ENCODE peak calls at places on chromosomes 16 and 17, in five cellular contexts. O is epithelial cell of esophagus, K is AG09309, Q is IMR-90, C is heart right ventricle. V is an unnamed sample.
A peak's percentile ranks its signal among the peaks of the same experiment; 100 is the strongest.

GRCh38 chr17:28875856-28876564 is 21.2 kb downstream of the ERAL1 start:
- DNase-seq in K (no peak), C (no peak), O (peak; percentile 34), Q (no peak), V (no peak)

GRCh38 chr16:66801320-66802105 is at the start of gene TERB1:
- DNase-seq in C (no peak), O (no peak), Q (no peak), K (no peak), V (no peak)

GRCh38 chr17:55706808-55707773 is 15.6 kb downstream of the TMEM100 start:
- DNase-seq in C (no peak), K (no peak), O (no peak), Q (no peak), V (no peak)

GRCh38 chr17:52027620-52028019 is 130.9 kb downstream of the CA10 start:
- DNase-seq in Q (no peak), K (no peak), C (no peak), O (peak; percentile 83), V (peak; percentile 27)

GRCh38 chr16:27220991-27221390 is 17.7 kb downstream of the KDM8 start:
- DNase-seq in K (no peak), C (no peak), O (no peak), Q (no peak), V (no peak)

GRCh38 chr17:17346428-17347233 is 43.5 kb downstream of the NT5M start:
- DNase-seq in C (no peak), O (no peak), K (no peak), Q (no peak), V (no peak)

GRCh38 chr17:50201226-50201854 is at the start of gene COL1A1:
- DNase-seq in Q (peak; percentile 90), O (no peak), K (peak; percentile 85), C (peak; percentile 74), V (no peak)

GRCh38 chr17:30095507-30096244 is 20.9 kb upstream of the NSRP1 start:
- DNase-seq in Q (peak; percentile 82), K (peak; percentile 49), C (no peak), O (peak; percentile 79), V (no peak)

GRCh38 chr16:31458073-31458834 is 1.0 kb upstream of the ARMC5 start:
- DNase-seq in O (peak; percentile 65), C (peak; percentile 62), K (no peak), Q (peak; percentile 45), V (no peak)

GRCh38 chr17:33234930-33235685 is 58.0 kb downstream of the ASIC2 start:
- DNase-seq in Q (peak; percentile 97), O (peak; percentile 95), K (peak; percentile 25), C (peak; percentile 40), V (peak; percentile 90)

GRCh38 chr16:78737630-78738029 is 638.2 kb downstream of the WWOX start:
- DNase-seq in O (no peak), Q (no peak), K (no peak), C (no peak), V (no peak)

GRCh38 chr17:82947051-82947991 is 107.5 kb upstream of the ZNF750 start:
- DNase-seq in C (no peak), K (no peak), O (no peak), Q (no peak), V (no peak)

GRCh38 chr16:84950906-84951305 is 60.4 kb downstream of the ZDHHC7 start:
- DNase-seq in O (peak; percentile 14), K (no peak), Q (no peak), C (no peak), V (no peak)

GRCh38 chr16:59698341-59698979 is 964.3 kb upstream of the GOT2 start:
- DNase-seq in Q (peak; percentile 32), C (no peak), O (peak; percentile 68), K (no peak), V (peak; percentile 92)

GRCh38 chr16:63938661-63939060 is 1183.2 kb downstream of the CDH11 start:
- DNase-seq in Q (no peak), K (no peak), C (no peak), O (no peak), V (peak; percentile 6)

GRCh38 chr17:60445144-60445543 is 22.9 kb downstream of the CHCT1 start:
- DNase-seq in K (no peak), O (no peak), C (no peak), Q (peak; percentile 42), V (no peak)

GRCh38 chr17:7224661-7225111 is 4.9 kb downstream of the ACADVL start:
- DNase-seq in Q (no peak), O (no peak), K (no peak), C (no peak), V (no peak)

GRCh38 chr17:57455063-57455914 is 199.0 kb downstream of the MSI2 start:
- DNase-seq in K (no peak), O (peak; percentile 40), Q (peak; percentile 57), C (no peak), V (no peak)

GRCh38 chr16:67847064-67847861 is at the start of gene CENPT:
- DNase-seq in Q (peak; percentile 64), K (no peak), O (peak; percentile 90), C (no peak), V (no peak)

GRCh38 chr16:81266680-81267095 is 28.2 kb downstream of the BCO1 start:
- DNase-seq in C (no peak), Q (no peak), K (no peak), O (peak; percentile 77), V (no peak)

GRCh38 chr17:1959871-1960569 is 65.1 kb downstream of the RTN4RL1 start:
- DNase-seq in C (no peak), O (no peak), Q (peak; percentile 61), K (no peak), V (no peak)

GRCh38 chr16:27811881-27812280 is 251.6 kb downstream of the GSG1L start:
- DNase-seq in K (no peak), C (no peak), Q (no peak), O (no peak), V (no peak)

GRCh38 chr17:19904412-19904811 is 36.7 kb upstream of the ULK2 start:
- DNase-seq in O (no peak), K (no peak), C (no peak), Q (peak; percentile 60), V (no peak)

GRCh38 chr17:76671123-76671911 is 27.8 kb upstream of the ST6GALNAC1 start:
- DNase-seq in C (peak; percentile 99), K (peak; percentile 100), Q (peak; percentile 100), O (peak; percentile 100), V (peak; percentile 100)

GRCh38 chr17:76672270-76672851 is 28.8 kb upstream of the ST6GALNAC1 start:
- DNase-seq in C (no peak), Q (no peak), O (no peak), K (no peak), V (no peak)

GRCh38 chr17:76671912-76672262 is 28.3 kb upstream of the ST6GALNAC1 start:
- DNase-seq in Q (no peak), O (no peak), C (no peak), K (no peak), V (no peak)

GRCh38 chr17:76670708-76671122 is 27.2 kb upstream of the ST6GALNAC1 start:
- DNase-seq in K (no peak), C (no peak), Q (no peak), O (no peak), V (no peak)

GRCh38 chr17:76670020-76670707 is 26.6 kb upstream of the ST6GALNAC1 start:
- DNase-seq in O (peak; percentile 73), Q (no peak), K (no peak), C (no peak), V (no peak)
- H3K4me3 ChIP-seq in O (no peak overlapping the region), Q (no peak overlapping the region), K (no peak overlapping the region), C (no peak overlapping the region), V (no peak overlapping the region)

GRCh38 chr17:74379495-74380085 is 12.3 kb downstream of the GPR142 start:
- DNase-seq in O (peak; percentile 65), K (peak; percentile 18), C (peak; percentile 96), Q (peak; percentile 47), V (peak; percentile 18)
- H3K4me3 ChIP-seq in O (no peak overlapping the region), K (no peak overlapping the region), C (no peak overlapping the region), Q (no peak overlapping the region), V (no peak overlapping the region)

DNA sequence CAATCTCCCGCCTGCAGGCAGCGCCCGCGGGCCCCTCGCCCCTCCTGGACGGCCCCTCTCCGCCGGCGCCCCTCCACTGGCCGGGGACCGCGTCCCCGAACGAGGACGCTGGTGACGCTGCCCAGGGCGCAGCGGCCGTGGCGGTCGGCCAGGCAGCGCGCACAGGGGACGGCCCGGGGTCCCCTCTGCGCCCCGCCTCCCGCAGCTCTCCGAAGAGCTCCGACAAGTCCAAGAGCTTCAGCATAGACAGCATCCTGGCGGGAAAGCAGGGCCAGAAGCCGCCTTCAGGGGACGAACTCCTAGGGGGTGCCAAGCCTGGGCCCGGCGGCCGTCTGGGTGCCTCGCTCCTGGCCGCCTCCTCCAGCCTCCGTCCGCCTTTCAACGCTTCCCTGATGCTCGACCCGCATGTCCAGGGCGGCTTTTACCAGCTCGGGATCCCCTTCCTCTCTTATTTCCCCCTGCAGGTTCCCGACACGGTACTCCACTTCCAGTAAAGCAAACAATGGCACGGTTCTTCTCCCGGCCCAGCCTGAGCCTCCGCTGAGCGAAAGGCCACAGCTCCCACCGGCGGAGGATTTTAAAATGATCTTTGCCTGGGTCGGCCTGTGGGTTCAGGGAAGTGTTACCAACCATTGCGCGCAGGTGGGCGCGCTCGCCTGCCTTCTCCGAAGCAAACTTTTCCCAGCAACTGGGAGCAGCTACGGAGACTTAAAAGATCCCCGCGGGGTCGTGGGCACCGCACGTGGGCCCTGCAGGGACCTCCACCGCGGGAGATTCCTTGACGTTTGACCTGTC is 1.1 kb downstream of the FOXL1 start:
- DNase-seq in O (no peak), Q (no peak), C (peak; percentile 51), K (no peak), V (no peak)
- H3K4me3 ChIP-seq in O (no peak overlapping the region), Q (peak overlapping the region; percentile 71), C (peak overlapping the region; percentile 37), K (peak overlapping the region; percentile 32), V (peak overlapping the region; percentile 53)

GRCh38 chr16:10978124-10978523 is 33.8 kb downstream of the CLEC16A start:
- DNase-seq in Q (no peak), O (no peak), C (no peak), K (no peak), V (no peak)

GRCh38 chr16:10978846-10979446 is 34.6 kb downstream of the CLEC16A start:
- DNase-seq in K (no peak), C (no peak), Q (no peak), O (no peak), V (no peak)

GRCh38 chr16:10980811-10981210 is 36.4 kb downstream of the CLEC16A start:
- DNase-seq in C (no peak), O (no peak), Q (no peak), K (no peak), V (no peak)

GRCh38 chr16:10981697-10982216 is 37.4 kb downstream of the CLEC16A start:
- DNase-seq in C (no peak), Q (no peak), O (peak; percentile 84), K (no peak), V (no peak)

DNA sequence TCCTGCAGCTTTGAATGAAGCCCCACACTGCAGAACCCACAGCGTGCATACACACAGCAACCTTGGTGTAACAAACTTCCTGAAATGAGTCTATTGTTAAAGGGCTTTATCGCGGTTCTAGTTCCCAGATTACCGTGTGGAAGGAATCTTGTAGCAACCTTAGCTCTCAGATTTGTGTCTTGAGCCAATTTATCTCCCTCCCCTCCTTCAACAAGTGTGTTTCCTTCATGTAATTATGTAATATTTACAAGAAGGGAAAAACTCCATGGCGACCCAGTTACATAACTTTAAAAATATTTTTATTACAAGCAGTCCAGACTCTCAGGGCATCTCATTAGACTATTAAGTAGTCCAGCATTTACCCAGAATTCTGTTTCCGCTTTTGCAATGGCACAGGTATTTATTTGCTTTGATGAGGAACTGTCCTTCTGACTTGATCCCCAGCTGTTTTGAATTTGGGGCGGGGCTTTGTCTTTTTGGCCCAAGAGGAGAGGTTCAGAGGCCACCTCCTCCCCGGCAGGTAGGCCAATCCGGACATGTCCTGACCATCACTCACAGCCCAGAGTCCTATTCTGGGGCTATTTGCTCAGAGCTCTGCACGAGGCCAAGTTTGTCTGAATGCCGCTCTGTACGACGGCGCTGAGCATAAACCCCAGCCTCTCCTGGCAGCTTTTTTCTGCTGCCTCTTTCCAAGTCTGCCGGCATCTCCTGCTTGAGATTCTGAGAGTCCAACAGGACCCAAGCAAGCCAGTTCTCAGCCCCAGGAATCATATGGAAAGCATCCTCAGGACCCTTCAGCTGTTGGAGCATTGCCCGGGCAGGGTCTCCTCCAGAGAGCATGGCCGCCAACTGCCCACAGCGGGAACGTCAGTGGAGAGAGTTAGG is 35.6 kb downstream of the CLEC16A start:
- DNase-seq in O (peak; percentile 83), K (no peak), Q (no peak), C (no peak), V (no peak)
- H3K4me3 ChIP-seq in O (no peak overlapping the region), K (no peak overlapping the region), Q (no peak overlapping the region), C (no peak overlapping the region), V (no peak overlapping the region)

V was measured in skeletal muscle cell.